ENCODE peak calls at places on chromosomes 13 and 19, in nine cellular contexts. One of them, this sample, is unnamed.

GRCh38 chr19:14949876-14950275 is 8.6 kb downstream of the OR7C2 start:
- DNase-seq in COR-L47: no peak
- DNase-seq in ureter: no peak
- DNase-seq in NCI-H1105: no peak
- DNase-seq in mammary epithelial cell: peak; percentile 6
- DNase-seq in HuH-7: no peak
- DNase-seq in stimulated activated CD4-positive, alpha-beta T cell treated with anti-CD3 and anti-CD28 coated beads, TNF-alpha, amount 100 ng/mL, for 24 hours: no peak
- DNase-seq in small intestine: no peak
- DNase-seq in NCI-H1048: no peak
- DNase-seq in this sample: no peak

GRCh38 chr13:64723735-64724134 is 2506.4 kb downstream of the PCDH9 start:
- DNase-seq in COR-L47: no peak
- DNase-seq in ureter: no peak
- DNase-seq in NCI-H1105: no peak
- DNase-seq in mammary epithelial cell: peak; percentile 90
- DNase-seq in HuH-7: peak; percentile 3
- DNase-seq in stimulated activated CD4-positive, alpha-beta T cell treated with anti-CD3 and anti-CD28 coated beads, TNF-alpha, amount 100 ng/mL, for 24 hours: no peak
- DNase-seq in small intestine: no peak
- DNase-seq in NCI-H1048: no peak
- DNase-seq in this sample: no peak

GRCh38 chr13:95800455-95800854 is 123.5 kb downstream of the DNAJC3 start:
- DNase-seq in COR-L47: no peak
- DNase-seq in ureter: no peak
- DNase-seq in NCI-H1105: no peak
- DNase-seq in mammary epithelial cell: no peak
- DNase-seq in HuH-7: no peak
- DNase-seq in stimulated activated CD4-positive, alpha-beta T cell treated with anti-CD3 and anti-CD28 coated beads, TNF-alpha, amount 100 ng/mL, for 24 hours: no peak
- DNase-seq in small intestine: no peak
- DNase-seq in NCI-H1048: no peak
- DNase-seq in this sample: no peak

GRCh38 chr13:105925496-105925895 is 610.0 kb downstream of the EFNB2 start:
- DNase-seq in COR-L47: no peak
- DNase-seq in ureter: no peak
- DNase-seq in NCI-H1105: no peak
- DNase-seq in mammary epithelial cell: peak; percentile 98
- DNase-seq in HuH-7: no peak
- DNase-seq in stimulated activated CD4-positive, alpha-beta T cell treated with anti-CD3 and anti-CD28 coated beads, TNF-alpha, amount 100 ng/mL, for 24 hours: no peak
- DNase-seq in small intestine: peak; percentile 86
- DNase-seq in NCI-H1048: no peak
- DNase-seq in this sample: no peak

GRCh38 chr19:38654478-38655079 is 7.1 kb downstream of the ACTN4 start:
- DNase-seq in COR-L47: no peak
- DNase-seq in ureter: no peak
- DNase-seq in NCI-H1105: no peak
- DNase-seq in mammary epithelial cell: no peak
- DNase-seq in HuH-7: no peak
- DNase-seq in stimulated activated CD4-positive, alpha-beta T cell treated with anti-CD3 and anti-CD28 coated beads, TNF-alpha, amount 100 ng/mL, for 24 hours: no peak
- DNase-seq in small intestine: no peak
- DNase-seq in NCI-H1048: no peak
- DNase-seq in this sample: no peak

GRCh38 chr13:48579167-48579918 is 46.5 kb upstream of the RCBTB2 start:
- DNase-seq in COR-L47: no peak
- DNase-seq in ureter: peak; percentile 56
- DNase-seq in NCI-H1105: peak; percentile 14
- DNase-seq in mammary epithelial cell: peak; percentile 54
- DNase-seq in HuH-7: no peak
- DNase-seq in stimulated activated CD4-positive, alpha-beta T cell treated with anti-CD3 and anti-CD28 coated beads, TNF-alpha, amount 100 ng/mL, for 24 hours: no peak
- DNase-seq in small intestine: peak; percentile 86
- DNase-seq in NCI-H1048: no peak
- DNase-seq in this sample: no peak

GRCh38 chr13:80612804-80613203 is 271.9 kb upstream of the SPRY2 start:
- DNase-seq in COR-L47: no peak
- DNase-seq in ureter: no peak
- DNase-seq in NCI-H1105: no peak
- DNase-seq in mammary epithelial cell: no peak
- DNase-seq in HuH-7: no peak
- DNase-seq in stimulated activated CD4-positive, alpha-beta T cell treated with anti-CD3 and anti-CD28 coated beads, TNF-alpha, amount 100 ng/mL, for 24 hours: no peak
- DNase-seq in small intestine: no peak
- DNase-seq in NCI-H1048: no peak
- DNase-seq in this sample: no peak

GRCh38 chr13:31431722-31432137 is 232.0 kb downstream of the B3GLCT start:
- DNase-seq in COR-L47: peak; percentile 3
- DNase-seq in ureter: peak; percentile 49
- DNase-seq in NCI-H1105: no peak
- DNase-seq in mammary epithelial cell: peak; percentile 21
- DNase-seq in HuH-7: peak; percentile 23
- DNase-seq in stimulated activated CD4-positive, alpha-beta T cell treated with anti-CD3 and anti-CD28 coated beads, TNF-alpha, amount 100 ng/mL, for 24 hours: peak; percentile 52
- DNase-seq in small intestine: peak; percentile 17
- DNase-seq in NCI-H1048: peak; percentile 3
- DNase-seq in this sample: no peak

GRCh38 chr13:105070452-105070851 is 1465.0 kb downstream of the EFNB2 start:
- DNase-seq in COR-L47: no peak
- DNase-seq in ureter: no peak
- DNase-seq in NCI-H1105: no peak
- DNase-seq in mammary epithelial cell: no peak
- DNase-seq in HuH-7: no peak
- DNase-seq in stimulated activated CD4-positive, alpha-beta T cell treated with anti-CD3 and anti-CD28 coated beads, TNF-alpha, amount 100 ng/mL, for 24 hours: no peak
- DNase-seq in small intestine: no peak
- DNase-seq in NCI-H1048: no peak
- DNase-seq in this sample: no peak

GRCh38 chr19:28377077-28377476 is 835.9 kb downstream of the UQCRFS1 start:
- DNase-seq in COR-L47: no peak
- DNase-seq in ureter: no peak
- DNase-seq in NCI-H1105: no peak
- DNase-seq in mammary epithelial cell: no peak
- DNase-seq in HuH-7: no peak
- DNase-seq in stimulated activated CD4-positive, alpha-beta T cell treated with anti-CD3 and anti-CD28 coated beads, TNF-alpha, amount 100 ng/mL, for 24 hours: no peak
- DNase-seq in small intestine: no peak
- DNase-seq in NCI-H1048: no peak
- DNase-seq in this sample: no peak

GRCh38 chr19:1841209-1841924 is 6.9 kb downstream of the REXO1 start:
- DNase-seq in COR-L47: no peak
- DNase-seq in ureter: no peak
- DNase-seq in NCI-H1105: no peak
- DNase-seq in mammary epithelial cell: no peak
- DNase-seq in HuH-7: no peak
- DNase-seq in stimulated activated CD4-positive, alpha-beta T cell treated with anti-CD3 and anti-CD28 coated beads, TNF-alpha, amount 100 ng/mL, for 24 hours: no peak
- DNase-seq in small intestine: no peak
- DNase-seq in NCI-H1048: no peak
- DNase-seq in this sample: no peak

GRCh38 chr13:99214232-99214631 is 13.6 kb downstream of the UBAC2 start:
- DNase-seq in COR-L47: no peak
- DNase-seq in ureter: no peak
- DNase-seq in NCI-H1105: no peak
- DNase-seq in mammary epithelial cell: peak; percentile 41
- DNase-seq in HuH-7: no peak
- DNase-seq in stimulated activated CD4-positive, alpha-beta T cell treated with anti-CD3 and anti-CD28 coated beads, TNF-alpha, amount 100 ng/mL, for 24 hours: peak; percentile 57
- DNase-seq in small intestine: no peak
- DNase-seq in NCI-H1048: no peak
- DNase-seq in this sample: no peak

GRCh38 chr19:29506619-29506911 is 19.2 kb upstream of the VSTM2B start:
- DNase-seq in COR-L47: no peak
- DNase-seq in ureter: no peak
- DNase-seq in NCI-H1105: no peak
- DNase-seq in mammary epithelial cell: no peak
- DNase-seq in HuH-7: no peak
- DNase-seq in stimulated activated CD4-positive, alpha-beta T cell treated with anti-CD3 and anti-CD28 coated beads, TNF-alpha, amount 100 ng/mL, for 24 hours: no peak
- DNase-seq in small intestine: no peak
- DNase-seq in NCI-H1048: no peak
- DNase-seq in this sample: no peak

GRCh38 chr19:18415177-18415867 is 3.9 kb upstream of the SSBP4 start:
- DNase-seq in COR-L47: peak; percentile 83
- DNase-seq in ureter: peak; percentile 78
- DNase-seq in NCI-H1105: peak; percentile 44
- DNase-seq in mammary epithelial cell: no peak
- DNase-seq in HuH-7: no peak
- DNase-seq in stimulated activated CD4-positive, alpha-beta T cell treated with anti-CD3 and anti-CD28 coated beads, TNF-alpha, amount 100 ng/mL, for 24 hours: no peak
- DNase-seq in small intestine: no peak
- DNase-seq in NCI-H1048: no peak
- DNase-seq in this sample: peak; percentile 27

GRCh38 chr13:99446242-99446641 is 55.0 kb upstream of the TM9SF2 start:
- DNase-seq in COR-L47: no peak
- DNase-seq in ureter: no peak
- DNase-seq in NCI-H1105: no peak
- DNase-seq in mammary epithelial cell: no peak
- DNase-seq in HuH-7: no peak
- DNase-seq in stimulated activated CD4-positive, alpha-beta T cell treated with anti-CD3 and anti-CD28 coated beads, TNF-alpha, amount 100 ng/mL, for 24 hours: no peak
- DNase-seq in small intestine: no peak
- DNase-seq in NCI-H1048: no peak
- DNase-seq in this sample: no peak

GRCh38 chr13:110396913-110397379 is 89.9 kb downstream of the COL4A2 start:
- DNase-seq in COR-L47: no peak
- DNase-seq in ureter: peak; percentile 89
- DNase-seq in NCI-H1105: no peak
- DNase-seq in mammary epithelial cell: peak; percentile 97
- DNase-seq in HuH-7: no peak
- DNase-seq in stimulated activated CD4-positive, alpha-beta T cell treated with anti-CD3 and anti-CD28 coated beads, TNF-alpha, amount 100 ng/mL, for 24 hours: no peak
- DNase-seq in small intestine: peak; percentile 11
- DNase-seq in NCI-H1048: no peak
- DNase-seq in this sample: no peak

GRCh38 chr13:23637813-23638212 is 67.6 kb downstream of the TNFRSF19 start:
- DNase-seq in COR-L47: peak; percentile 40
- DNase-seq in ureter: no peak
- DNase-seq in NCI-H1105: no peak
- DNase-seq in mammary epithelial cell: no peak
- DNase-seq in HuH-7: no peak
- DNase-seq in stimulated activated CD4-positive, alpha-beta T cell treated with anti-CD3 and anti-CD28 coated beads, TNF-alpha, amount 100 ng/mL, for 24 hours: no peak
- DNase-seq in small intestine: no peak
- DNase-seq in NCI-H1048: no peak
- DNase-seq in this sample: no peak

GRCh38 chr19:3201911-3202310 is 16.2 kb downstream of the NCLN start:
- DNase-seq in COR-L47: no peak
- DNase-seq in ureter: peak; percentile 37
- DNase-seq in NCI-H1105: no peak
- DNase-seq in mammary epithelial cell: no peak
- DNase-seq in HuH-7: no peak
- DNase-seq in stimulated activated CD4-positive, alpha-beta T cell treated with anti-CD3 and anti-CD28 coated beads, TNF-alpha, amount 100 ng/mL, for 24 hours: no peak
- DNase-seq in small intestine: no peak
- DNase-seq in NCI-H1048: no peak
- DNase-seq in this sample: no peak

GRCh38 chr13:34721631-34722144 is 220.4 kb upstream of the NBEA start:
- DNase-seq in COR-L47: peak; percentile 8
- DNase-seq in ureter: no peak
- DNase-seq in NCI-H1105: no peak
- DNase-seq in mammary epithelial cell: no peak
- DNase-seq in HuH-7: no peak
- DNase-seq in stimulated activated CD4-positive, alpha-beta T cell treated with anti-CD3 and anti-CD28 coated beads, TNF-alpha, amount 100 ng/mL, for 24 hours: no peak
- DNase-seq in small intestine: no peak
- DNase-seq in NCI-H1048: no peak
- DNase-seq in this sample: no peak

GRCh38 chr13:51590966-51591627 is 6.8 kb downstream of the WDFY2 start:
- DNase-seq in COR-L47: no peak
- DNase-seq in ureter: no peak
- DNase-seq in NCI-H1105: no peak
- DNase-seq in mammary epithelial cell: peak; percentile 68
- DNase-seq in HuH-7: no peak
- DNase-seq in stimulated activated CD4-positive, alpha-beta T cell treated with anti-CD3 and anti-CD28 coated beads, TNF-alpha, amount 100 ng/mL, for 24 hours: no peak
- DNase-seq in small intestine: no peak
- DNase-seq in NCI-H1048: no peak
- DNase-seq in this sample: no peak

GRCh38 chr19:38273499-38273898 is 9.1 kb downstream of the SPINT2 start:
- DNase-seq in COR-L47: no peak
- DNase-seq in ureter: no peak
- DNase-seq in NCI-H1105: no peak
- DNase-seq in mammary epithelial cell: no peak
- DNase-seq in HuH-7: peak; percentile 67
- DNase-seq in stimulated activated CD4-positive, alpha-beta T cell treated with anti-CD3 and anti-CD28 coated beads, TNF-alpha, amount 100 ng/mL, for 24 hours: no peak
- DNase-seq in small intestine: peak; percentile 98
- DNase-seq in NCI-H1048: no peak
- DNase-seq in this sample: no peak

GRCh38 chr13:77034883-77035282 is 7.9 kb upstream of the FBXL3 start:
- DNase-seq in COR-L47: no peak
- DNase-seq in ureter: no peak
- DNase-seq in NCI-H1105: no peak
- DNase-seq in mammary epithelial cell: peak; percentile 44
- DNase-seq in HuH-7: no peak
- DNase-seq in stimulated activated CD4-positive, alpha-beta T cell treated with anti-CD3 and anti-CD28 coated beads, TNF-alpha, amount 100 ng/mL, for 24 hours: no peak
- DNase-seq in small intestine: no peak
- DNase-seq in NCI-H1048: no peak
- DNase-seq in this sample: no peak

GRCh38 chr19:53992815-53993214 is 1.4 kb downstream of the CACNG6 start:
- DNase-seq in COR-L47: no peak
- DNase-seq in ureter: no peak
- DNase-seq in NCI-H1105: no peak
- DNase-seq in mammary epithelial cell: no peak
- DNase-seq in HuH-7: no peak
- DNase-seq in stimulated activated CD4-positive, alpha-beta T cell treated with anti-CD3 and anti-CD28 coated beads, TNF-alpha, amount 100 ng/mL, for 24 hours: no peak
- DNase-seq in small intestine: no peak
- DNase-seq in NCI-H1048: no peak
- DNase-seq in this sample: no peak

GRCh38 chr13:94711561-94712286 is 621 bp downstream of the SOX21 start:
- DNase-seq in COR-L47: peak; percentile 35
- DNase-seq in ureter: no peak
- DNase-seq in NCI-H1105: no peak
- DNase-seq in mammary epithelial cell: peak; percentile 37
- DNase-seq in HuH-7: no peak
- DNase-seq in stimulated activated CD4-positive, alpha-beta T cell treated with anti-CD3 and anti-CD28 coated beads, TNF-alpha, amount 100 ng/mL, for 24 hours: no peak
- DNase-seq in small intestine: no peak
- DNase-seq in NCI-H1048: no peak
- DNase-seq in this sample: no peak

GRCh38 chr19:2095338-2095938 is 688 bp downstream of the MOB3A start:
- DNase-seq in COR-L47: no peak
- DNase-seq in ureter: no peak
- DNase-seq in NCI-H1105: no peak
- DNase-seq in mammary epithelial cell: no peak
- DNase-seq in HuH-7: no peak
- DNase-seq in stimulated activated CD4-positive, alpha-beta T cell treated with anti-CD3 and anti-CD28 coated beads, TNF-alpha, amount 100 ng/mL, for 24 hours: no peak
- DNase-seq in small intestine: no peak
- DNase-seq in NCI-H1048: no peak
- DNase-seq in this sample: no peak

GRCh38 chr13:27783111-27783510 is 9.2 kb upstream of the GSX1 start:
- DNase-seq in COR-L47: no peak
- DNase-seq in ureter: no peak
- DNase-seq in NCI-H1105: no peak
- DNase-seq in mammary epithelial cell: no peak
- DNase-seq in HuH-7: peak; percentile 31
- DNase-seq in stimulated activated CD4-positive, alpha-beta T cell treated with anti-CD3 and anti-CD28 coated beads, TNF-alpha, amount 100 ng/mL, for 24 hours: no peak
- DNase-seq in small intestine: peak; percentile 21
- DNase-seq in NCI-H1048: no peak
- DNase-seq in this sample: no peak

GRCh38 chr19:40756502-40757110 is 5.6 kb downstream of the SNRPA start:
- DNase-seq in COR-L47: no peak
- DNase-seq in ureter: no peak
- DNase-seq in NCI-H1105: no peak
- DNase-seq in mammary epithelial cell: peak; percentile 85
- DNase-seq in HuH-7: no peak
- DNase-seq in stimulated activated CD4-positive, alpha-beta T cell treated with anti-CD3 and anti-CD28 coated beads, TNF-alpha, amount 100 ng/mL, for 24 hours: peak; percentile 44
- DNase-seq in small intestine: no peak
- DNase-seq in NCI-H1048: no peak
- DNase-seq in this sample: no peak

GRCh38 chr19:16969127-16969526 is 57.5 kb downstream of the CPAMD8 start:
- DNase-seq in COR-L47: no peak
- DNase-seq in ureter: no peak
- DNase-seq in NCI-H1105: no peak
- DNase-seq in mammary epithelial cell: peak; percentile 45
- DNase-seq in HuH-7: no peak
- DNase-seq in stimulated activated CD4-positive, alpha-beta T cell treated with anti-CD3 and anti-CD28 coated beads, TNF-alpha, amount 100 ng/mL, for 24 hours: no peak
- DNase-seq in small intestine: no peak
- DNase-seq in NCI-H1048: no peak
- DNase-seq in this sample: no peak

GRCh38 chr13:24361138-24361537 is 51.8 kb downstream of the C1QTNF9 start:
- DNase-seq in COR-L47: no peak
- DNase-seq in ureter: no peak
- DNase-seq in NCI-H1105: no peak
- DNase-seq in mammary epithelial cell: no peak
- DNase-seq in HuH-7: no peak
- DNase-seq in stimulated activated CD4-positive, alpha-beta T cell treated with anti-CD3 and anti-CD28 coated beads, TNF-alpha, amount 100 ng/mL, for 24 hours: no peak
- DNase-seq in small intestine: peak; percentile 36
- DNase-seq in NCI-H1048: no peak
- DNase-seq in this sample: no peak

GRCh38 chr19:15257782-15258181 is 25.5 kb upstream of the EPHX3 start:
- DNase-seq in COR-L47: no peak
- DNase-seq in ureter: no peak
- DNase-seq in NCI-H1105: no peak
- DNase-seq in mammary epithelial cell: no peak
- DNase-seq in HuH-7: no peak
- DNase-seq in stimulated activated CD4-positive, alpha-beta T cell treated with anti-CD3 and anti-CD28 coated beads, TNF-alpha, amount 100 ng/mL, for 24 hours: no peak
- DNase-seq in small intestine: no peak
- DNase-seq in NCI-H1048: no peak
- DNase-seq in this sample: no peak

GRCh38 chr19:55257461-55258411 is 1.1 kb downstream of the PPP6R1 start:
- DNase-seq in COR-L47: no peak
- DNase-seq in ureter: no peak
- DNase-seq in NCI-H1105: no peak
- DNase-seq in mammary epithelial cell: peak; percentile 35
- DNase-seq in HuH-7: no peak
- DNase-seq in stimulated activated CD4-positive, alpha-beta T cell treated with anti-CD3 and anti-CD28 coated beads, TNF-alpha, amount 100 ng/mL, for 24 hours: peak; percentile 34
- DNase-seq in small intestine: peak; percentile 59
- DNase-seq in NCI-H1048: no peak
- DNase-seq in this sample: no peak

This sample was measured in C1 segment of cervical spinal cord.